ENCODE peak calls at places on chromosome 4, in eight cellular contexts. V, D, B, I, A, R, T and M are unnamed samples.
A peak's percentile ranks its signal among the peaks of the same experiment; 100 is the strongest.

GRCh38 chr4:153223935-153224334 is 19.7 kb downstream of the TRIM2 start:
- DNase-seq in V (no peak), D (no peak), B (peak; percentile 21), I (no peak), A (no peak), R (peak; percentile 43), T (no peak), M (no peak)

GRCh38 chr4:182307746-182308145 is 64.5 kb downstream of the TENM3 start:
- DNase-seq in V (no peak), D (no peak), B (no peak), I (no peak), A (no peak), R (no peak), T (no peak), M (no peak)

GRCh38 chr4:176753049-176753448 is 39.7 kb downstream of the VEGFC start:
- DNase-seq in V (no peak), D (no peak), B (no peak), I (no peak), A (no peak), R (no peak), T (no peak), M (no peak)

GRCh38 chr4:13088726-13089658 is 395.1 kb downstream of the RAB28 start:
- DNase-seq in V (no peak), D (no peak), B (no peak), I (no peak), A (no peak), R (peak; percentile 1), T (no peak), M (no peak)

GRCh38 chr4:140789752-140790151 is 33.6 kb upstream of the TBC1D9 start:
- DNase-seq in V (no peak), D (no peak), B (no peak), I (peak; percentile 47), A (no peak), R (no peak), T (no peak), M (no peak)

GRCh38 chr4:84971319-84971932 is 4.9 kb upstream of the WDFY3 start:
- DNase-seq in V (no peak), D (no peak), B (peak; percentile 61), I (peak; percentile 39), A (no peak), R (peak; percentile 26), T (no peak), M (no peak)

GRCh38 chr4:25563071-25563564 is 92.5 kb upstream of the SLC34A2 start:
- DNase-seq in V (no peak), D (no peak), B (peak; percentile 64), I (no peak), A (no peak), R (peak; percentile 79), T (no peak), M (no peak)

GRCh38 chr4:54539500-54540029 is 118.2 kb upstream of the KIT start:
- DNase-seq in V (no peak), D (peak; percentile 11), B (peak; percentile 72), I (no peak), A (peak; percentile 50), R (peak; percentile 27), T (no peak), M (no peak)

GRCh38 chr4:41465135-41465761 is 72.7 kb upstream of the LIMCH1 start:
- DNase-seq in V (no peak), D (no peak), B (no peak), I (no peak), A (no peak), R (no peak), T (no peak), M (no peak)

GRCh38 chr4:147940144-147940543 is 208.3 kb downstream of the ARHGAP10 start:
- DNase-seq in V (no peak), D (no peak), B (no peak), I (no peak), A (no peak), R (no peak), T (no peak), M (no peak)

GRCh38 chr4:80008971-80009370 is 64.1 kb downstream of the ANTXR2 start:
- DNase-seq in V (no peak), D (no peak), B (no peak), I (no peak), A (no peak), R (no peak), T (no peak), M (no peak)

GRCh38 chr4:120557372-120557771 is 365.2 kb downstream of the PRDM5 start:
- DNase-seq in V (no peak), D (no peak), B (no peak), I (no peak), A (no peak), R (no peak), T (no peak), M (no peak)

GRCh38 chr4:25951390-25951952 is 37.5 kb downstream of the SMIM20 start:
- DNase-seq in V (no peak), D (no peak), B (no peak), I (no peak), A (no peak), R (no peak), T (no peak), M (no peak)

GRCh38 chr4:185796176-185796575 is 15.8 kb downstream of the SORBS2 start:
- DNase-seq in V (no peak), D (no peak), B (no peak), I (no peak), A (no peak), R (no peak), T (no peak), M (no peak)